ENCODE peak calls at places on chromosomes 13 and 19, in ten cellular contexts. O, U, V, Q, T, J, E, F, K and H are unnamed samples.

GRCh38 chr19:3201072-3201700 is 15.5 kb downstream of the NCLN start:
- DNase-seq in O (no peak), U (no peak), V (no peak), Q (no peak), T (no peak), J (no peak), E (no peak), F (no peak), K (no peak), H (no peak)

GRCh38 chr13:23980160-23980551 is 82.9 kb upstream of the C1QTNF9B start:
- DNase-seq in O (peak), U (peak), V (peak), Q (peak), T (peak), J (peak), E (peak), F (no peak), K (peak), H (peak)

GRCh38 chr19:30883071-30883470 is 466.2 kb downstream of the TSHZ3 start:
- DNase-seq in O (no peak), U (no peak), V (no peak), Q (no peak), T (no peak), J (no peak), E (no peak), F (no peak), K (no peak), H (no peak)

GRCh38 chr19:33300016-33300981 is 2.0 kb downstream of the CEBPA start:
- DNase-seq in O (no peak), U (no peak), V (no peak), Q (no peak), T (no peak), J (no peak), E (no peak), F (no peak), K (peak), H (no peak)

GRCh38 chr19:35155441-35155840 is 906 bp downstream of the FXYD5 start:
- DNase-seq in O (no peak), U (no peak), V (no peak), Q (no peak), T (no peak), J (no peak), E (no peak), F (peak), K (no peak), H (peak)

GRCh38 chr19:27716922-27717321 is 1496.0 kb downstream of the UQCRFS1 start:
- DNase-seq in O (no peak), U (no peak), V (no peak), Q (no peak), T (no peak), J (no peak), E (no peak), F (no peak), K (no peak), H (no peak)

GRCh38 chr19:28426902-28427232 is 786.1 kb downstream of the UQCRFS1 start:
- DNase-seq in O (peak), U (no peak), V (peak), Q (no peak), T (no peak), J (no peak), E (no peak), F (peak), K (no peak), H (no peak)

GRCh38 chr13:49062297-49062896 is 86.7 kb downstream of the FNDC3A start:
- DNase-seq in O (peak), U (no peak), V (no peak), Q (no peak), T (no peak), J (no peak), E (peak), F (no peak), K (no peak), H (no peak)

GRCh38 chr19:42846597-42846996 is 32.9 kb downstream of the PSG1 start:
- DNase-seq in O (peak), U (no peak), V (no peak), Q (no peak), T (no peak), J (no peak), E (peak), F (no peak), K (no peak), H (no peak)

GRCh38 chr13:86909318-86909717 is 761.9 kb upstream of the SLITRK5 start:
- DNase-seq in O (no peak), U (no peak), V (no peak), Q (no peak), T (no peak), J (no peak), E (no peak), F (no peak), K (no peak), H (no peak)

GRCh38 chr19:49894879-49895565 is 1.7 kb downstream of the IL4I1 start:
- DNase-seq in O (no peak), U (no peak), V (no peak), Q (no peak), T (no peak), J (no peak), E (no peak), F (no peak), K (no peak), H (peak)

GRCh38 chr19:37654118-37654517 is 1.1 kb downstream of the ZFP30 start:
- DNase-seq in O (peak), U (no peak), V (no peak), Q (no peak), T (no peak), J (no peak), E (no peak), F (no peak), K (no peak), H (no peak)

GRCh38 chr13:28636677-28637317 is 22.1 kb upstream of the POMP start:
- DNase-seq in O (peak), U (no peak), V (peak), Q (peak), T (peak), J (peak), E (peak), F (peak), K (no peak), H (peak)

GRCh38 chr19:49114630-49115363 is 627 bp downstream of the LIN7B start:
- DNase-seq in O (no peak), U (no peak), V (no peak), Q (peak), T (peak), J (peak), E (peak), F (peak), K (no peak), H (no peak)

GRCh38 chr13:28718538-28719226 is at the start of gene SLC46A3:
- DNase-seq in O (peak), U (peak), V (peak), Q (peak), T (peak), J (peak), E (peak), F (peak), K (peak), H (peak)

GRCh38 chr19:12611361-12611699 is 610 bp downstream of the ZNF791 start:
- DNase-seq in O (peak), U (peak), V (no peak), Q (peak), T (peak), J (peak), E (peak), F (no peak), K (peak), H (no peak)

GRCh38 chr19:4130635-4131438 is 6.9 kb upstream of the MAP2K2 start:
- DNase-seq in O (peak), U (no peak), V (peak), Q (peak), T (no peak), J (no peak), E (peak), F (no peak), K (no peak), H (no peak)

GRCh38 chr13:112997188-112998135 is 28.4 kb downstream of the MCF2L start:
- DNase-seq in O (no peak), U (no peak), V (no peak), Q (no peak), T (no peak), J (no peak), E (no peak), F (no peak), K (no peak), H (no peak)

GRCh38 chr13:52968074-52968700 is 60.4 kb upstream of the OLFM4 start:
- DNase-seq in O (peak), U (peak), V (peak), Q (peak), T (peak), J (peak), E (peak), F (peak), K (peak), H (peak)

GRCh38 chr19:43675906-43676305 is 5.9 kb upstream of the PLAUR start:
- DNase-seq in O (no peak), U (no peak), V (no peak), Q (no peak), T (no peak), J (no peak), E (no peak), F (no peak), K (no peak), H (no peak)

GRCh38 chr13:41995946-41996345 is 35.0 kb upstream of the VWA8 start:
- DNase-seq in O (peak), U (no peak), V (peak), Q (no peak), T (no peak), J (no peak), E (peak), F (no peak), K (no peak), H (peak)

GRCh38 chr19:37980419-37980975 is 73.5 kb downstream of the SIPA1L3 start:
- DNase-seq in O (no peak), U (no peak), V (peak), Q (no peak), T (no peak), J (no peak), E (no peak), F (no peak), K (no peak), H (no peak)

GRCh38 chr19:42512743-42513304 is 15.5 kb downstream of the CEACAM1 start:
- DNase-seq in O (no peak), U (no peak), V (no peak), Q (no peak), T (no peak), J (no peak), E (no peak), F (peak), K (no peak), H (peak)

GRCh38 chr13:106349080-106349841 is 186.2 kb downstream of the EFNB2 start:
- DNase-seq in O (peak), U (no peak), V (peak), Q (peak), T (no peak), J (peak), E (peak), F (no peak), K (no peak), H (no peak)

GRCh38 chr19:56125806-56126590 is 4.9 kb upstream of the ZNF787 start:
- DNase-seq in O (no peak), U (no peak), V (no peak), Q (no peak), T (no peak), J (peak), E (no peak), F (no peak), K (no peak), H (no peak)

GRCh38 chr13:52411629-52412028 is 5.7 kb upstream of the THSD1 start:
- DNase-seq in O (peak), U (no peak), V (peak), Q (peak), T (no peak), J (no peak), E (peak), F (no peak), K (no peak), H (no peak)

GRCh38 chr13:113638173-113638746 is 19.7 kb downstream of the ATP4B start:
- DNase-seq in O (no peak), U (no peak), V (no peak), Q (no peak), T (no peak), J (no peak), E (no peak), F (no peak), K (peak), H (no peak)

GRCh38 chr19:2061936-2062729 is 11.1 kb upstream of the MKNK2 start:
- DNase-seq in O (no peak), U (no peak), V (no peak), Q (no peak), T (no peak), J (no peak), E (no peak), F (peak), K (no peak), H (no peak)

GRCh38 chr13:51525567-51526165 is 58.6 kb upstream of the WDFY2 start:
- DNase-seq in O (peak), U (no peak), V (no peak), Q (no peak), T (no peak), J (no peak), E (peak), F (no peak), K (no peak), H (no peak)

GRCh38 chr13:78997902-78998654 is 339.1 kb upstream of the OBI1 start:
- DNase-seq in O (no peak), U (no peak), V (no peak), Q (no peak), T (no peak), J (no peak), E (no peak), F (peak), K (no peak), H (no peak)

GRCh38 chr13:24661713-24662112 is 18.5 kb upstream of the ATP12A start:
- DNase-seq in O (no peak), U (no peak), V (no peak), Q (no peak), T (no peak), J (no peak), E (no peak), F (peak), K (no peak), H (no peak)

GRCh38 chr19:4108767-4109625 is 14.9 kb downstream of the MAP2K2 start:
- DNase-seq in O (no peak), U (no peak), V (no peak), Q (no peak), T (no peak), J (no peak), E (no peak), F (no peak), K (no peak), H (peak)

GRCh38 chr13:113620036-113620435 is 35.5 kb downstream of the TFDP1 start:
- DNase-seq in O (no peak), U (no peak), V (no peak), Q (no peak), T (no peak), J (no peak), E (no peak), F (no peak), K (no peak), H (no peak)

GRCh38 chr19:41877490-41877876 is 404 bp downstream of the CD79A start:
- DNase-seq in O (no peak), U (no peak), V (no peak), Q (no peak), T (no peak), J (no peak), E (no peak), F (peak), K (no peak), H (no peak)

GRCh38 chr13:112793545-112794445 is 104.0 kb downstream of the ATP11A start:
- DNase-seq in O (no peak), U (no peak), V (no peak), Q (no peak), T (no peak), J (no peak), E (no peak), F (no peak), K (no peak), H (no peak)

DNA sequence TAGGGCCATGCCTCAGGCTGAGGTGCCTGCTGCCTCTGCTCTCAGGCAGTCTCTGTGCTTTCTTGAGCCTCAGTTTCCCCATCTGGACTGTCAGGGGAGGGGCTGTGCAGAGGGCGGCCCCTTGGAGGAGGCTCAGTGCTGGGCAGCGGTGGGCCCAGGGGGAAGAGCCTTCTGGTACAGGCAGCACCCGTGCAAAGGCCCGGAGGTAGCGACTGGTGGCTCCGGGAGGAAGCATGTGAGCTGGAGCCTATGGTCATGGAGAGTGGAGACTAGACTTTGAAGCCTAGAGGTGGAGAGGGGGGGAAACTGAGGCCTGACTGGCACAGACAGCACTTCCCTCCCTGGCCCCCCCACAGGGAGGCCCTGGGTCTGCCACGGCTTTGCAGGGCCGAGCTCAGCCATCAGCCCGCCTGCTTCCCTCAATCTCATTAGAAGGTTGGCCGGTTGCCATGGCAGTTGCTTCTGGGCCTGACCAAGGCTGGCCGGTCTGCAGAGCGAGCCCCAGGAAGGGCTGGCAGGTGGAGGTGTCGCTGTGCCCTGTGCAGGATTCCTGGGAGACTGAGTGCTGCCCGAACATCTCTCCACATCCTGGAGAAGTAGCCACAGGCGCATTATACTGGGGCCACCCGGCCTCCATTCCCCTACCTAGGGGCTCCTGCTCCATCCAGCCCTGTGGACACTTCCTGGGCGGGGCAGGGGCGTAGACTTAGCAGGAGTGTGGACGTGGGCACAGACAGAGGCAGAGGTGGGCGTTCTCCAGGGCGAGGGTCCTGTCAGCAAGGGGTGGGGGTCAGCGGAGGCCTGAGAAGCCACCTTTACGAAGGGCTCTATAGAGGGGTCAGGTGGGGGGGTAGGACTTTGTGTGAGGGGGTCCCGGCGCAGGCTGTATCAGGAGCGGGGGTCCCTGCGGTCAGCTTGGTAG is 53.2 kb downstream of the CRTC1 start:
- DNase-seq in O (no peak), U (no peak), V (no peak), Q (no peak), T (no peak), J (no peak), E (no peak), F (no peak), K (peak), H (no peak)
- TF ChIP-seq CTCF in O (no peak), U (no peak), V (no peak), Q (no peak), T (no peak), J (no peak), E (no peak), F (no peak), K (no peak), H (no peak)

GRCh38 chr13:103188688-103189326 is 122.6 kb upstream of the SLC10A2 start:
- DNase-seq in O (peak), U (no peak), V (no peak), Q (no peak), T (no peak), J (peak), E (no peak), F (peak), K (no peak), H (peak)
- TF ChIP-seq CTCF in O (peak), U (no peak), V (peak), Q (no peak), T (peak), J (peak), E (peak), F (peak), K (no peak), H (peak)

GRCh38 chr13:30337061-30337601 is 29.8 kb upstream of the KATNAL1 start:
- DNase-seq in O (no peak), U (no peak), V (no peak), Q (no peak), T (no peak), J (no peak), E (no peak), F (no peak), K (no peak), H (no peak)

GRCh38 chr13:30332516-30333165 is 25.3 kb upstream of the KATNAL1 start:
- DNase-seq in O (no peak), U (no peak), V (no peak), Q (no peak), T (no peak), J (no peak), E (no peak), F (peak), K (no peak), H (peak)

GRCh38 chr13:30333601-30334000 is 26.2 kb upstream of the KATNAL1 start:
- DNase-seq in O (no peak), U (no peak), V (no peak), Q (no peak), T (no peak), J (no peak), E (no peak), F (peak), K (no peak), H (no peak)

GRCh38 chr13:30331331-30331771 is 24.0 kb upstream of the KATNAL1 start:
- DNase-seq in O (no peak), U (no peak), V (no peak), Q (no peak), T (no peak), J (no peak), E (no peak), F (peak), K (no peak), H (no peak)

DNA sequence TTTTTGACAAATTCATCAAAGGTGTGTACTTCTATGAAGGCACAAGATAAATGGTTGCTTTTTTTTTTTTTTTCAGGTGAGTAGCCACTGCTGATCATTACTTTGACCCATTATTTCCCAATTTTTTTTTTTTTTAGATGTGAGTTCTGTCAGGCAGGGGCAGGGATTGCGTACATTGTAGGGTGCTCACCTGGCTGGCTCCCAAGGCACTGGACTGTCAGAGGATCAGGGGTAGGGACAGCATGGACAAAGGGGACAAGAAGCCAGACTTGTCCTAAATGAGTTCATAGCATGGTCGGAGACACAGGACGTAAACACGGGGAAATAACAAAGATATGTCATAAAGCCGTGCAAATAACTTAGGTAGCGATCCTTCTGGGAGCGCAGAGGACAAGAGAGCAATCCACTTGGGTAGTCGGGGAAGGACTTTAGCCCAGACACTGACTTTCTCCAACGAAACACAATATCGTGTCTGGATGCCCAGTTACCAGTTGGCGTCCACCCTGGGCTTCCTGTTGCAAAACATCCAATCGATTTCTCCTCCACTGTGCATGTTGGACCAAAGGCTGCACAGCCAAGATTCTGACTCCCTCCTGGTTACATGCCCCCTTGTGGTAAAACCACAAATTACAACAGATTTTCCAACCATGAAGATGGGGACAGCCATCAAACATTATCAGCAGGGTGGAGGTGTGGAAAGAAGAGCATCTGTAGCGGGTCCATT is 27.5 kb upstream of the KATNAL1 start:
- DNase-seq in O (peak), U (no peak), V (no peak), Q (peak), T (peak), J (peak), E (peak), F (peak), K (no peak), H (peak)
- TF ChIP-seq CTCF in O (peak), U (no peak), V (peak), Q (peak), T (peak), J (peak), E (peak), F (peak), K (no peak), H (no peak)

GRCh38 chr19:623974-624373 is 9.4 kb downstream of the POLRMT start:
- DNase-seq in O (no peak), U (no peak), V (peak), Q (no peak), T (no peak), J (no peak), E (peak), F (no peak), K (no peak), H (no peak)

GRCh38 chr19:625257-625656 is 8.1 kb downstream of the POLRMT start:
- DNase-seq in O (no peak), U (no peak), V (no peak), Q (no peak), T (no peak), J (no peak), E (no peak), F (no peak), K (no peak), H (no peak)

GRCh38 chr19:629961-630714 is 3.2 kb downstream of the POLRMT start:
- DNase-seq in O (no peak), U (no peak), V (no peak), Q (no peak), T (no peak), J (no peak), E (no peak), F (no peak), K (no peak), H (no peak)

GRCh38 chr19:624433-625109 is 8.8 kb downstream of the POLRMT start:
- DNase-seq in O (no peak), U (no peak), V (no peak), Q (no peak), T (no peak), J (no peak), E (no peak), F (no peak), K (no peak), H (no peak)

DNA sequence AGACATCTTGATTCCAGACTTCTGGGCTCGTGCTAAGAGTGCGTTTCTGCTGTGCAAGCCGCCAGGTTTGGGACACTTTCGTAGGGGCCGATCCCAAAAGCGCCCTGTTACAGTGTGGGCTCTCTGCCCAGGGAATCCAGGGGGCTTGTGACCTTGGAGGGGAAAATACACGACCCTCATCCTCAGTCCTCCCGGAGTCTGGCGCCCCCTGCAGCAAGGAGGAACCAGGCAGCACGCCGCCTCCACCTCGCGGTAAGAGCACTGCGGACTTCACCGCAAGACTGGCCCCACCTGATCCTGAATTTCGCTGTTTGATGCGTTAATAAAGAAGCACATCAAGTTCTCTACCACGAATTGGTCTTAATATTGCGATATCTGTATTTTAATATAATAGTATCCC is 5.2 kb downstream of the POLRMT start:
- DNase-seq in O (no peak), U (no peak), V (no peak), Q (no peak), T (no peak), J (no peak), E (no peak), F (no peak), K (no peak), H (no peak)
- TF ChIP-seq CTCF in O (peak), U (no peak), V (peak), Q (no peak), T (peak), J (peak), E (peak), F (peak), K (no peak), H (no peak)